ENCODE peak calls at places on chromosomes 5 and 9, in ten cellular contexts. One of them, this sample, is unnamed.
A peak's percentile ranks its signal among the peaks of the same experiment; 100 is the strongest.

GRCh38 chr9:89421595-89421994 is 76.3 kb downstream of the SEMA4D start:
- DNase-seq in mucosa of descending colon: peak; percentile 5
- DNase-seq in RWPE2: no peak
- DNase-seq in heart left ventricle: no peak
- DNase-seq in brain microvascular endothelial cell: peak; percentile 45
- DNase-seq in stomach: no peak
- DNase-seq in pancreas: no peak
- DNase-seq in A549: no peak
- DNase-seq in GM12865: no peak
- DNase-seq in left ventricle myocardium inferior: no peak
- DNase-seq in this sample: no peak

GRCh38 chr5:153623906-153624765 is 133.7 kb downstream of the GRIA1 start:
- DNase-seq in mucosa of descending colon: no peak
- DNase-seq in RWPE2: no peak
- DNase-seq in heart left ventricle: no peak
- DNase-seq in brain microvascular endothelial cell: peak; percentile 40
- DNase-seq in stomach: no peak
- DNase-seq in pancreas: no peak
- DNase-seq in A549: no peak
- DNase-seq in GM12865: no peak
- DNase-seq in left ventricle myocardium inferior: no peak
- DNase-seq in this sample: no peak

GRCh38 chr5:123209163-123210013 is 120.3 kb downstream of the PRDM6 start:
- DNase-seq in mucosa of descending colon: no peak
- DNase-seq in RWPE2: no peak
- DNase-seq in heart left ventricle: no peak
- DNase-seq in brain microvascular endothelial cell: peak; percentile 93
- DNase-seq in stomach: no peak
- DNase-seq in pancreas: no peak
- DNase-seq in A549: peak; percentile 52
- DNase-seq in GM12865: peak; percentile 13
- DNase-seq in left ventricle myocardium inferior: no peak
- DNase-seq in this sample: no peak

GRCh38 chr9:74404620-74405019 is 92.5 kb upstream of the RORB start:
- DNase-seq in mucosa of descending colon: no peak
- DNase-seq in RWPE2: no peak
- DNase-seq in heart left ventricle: no peak
- DNase-seq in brain microvascular endothelial cell: no peak
- DNase-seq in stomach: no peak
- DNase-seq in pancreas: no peak
- DNase-seq in A549: no peak
- DNase-seq in GM12865: no peak
- DNase-seq in left ventricle myocardium inferior: no peak
- DNase-seq in this sample: no peak

GRCh38 chr5:54959673-54960418 is 25.5 kb downstream of the ESM1 start:
- DNase-seq in mucosa of descending colon: no peak
- DNase-seq in RWPE2: no peak
- DNase-seq in heart left ventricle: no peak
- DNase-seq in brain microvascular endothelial cell: peak; percentile 12
- DNase-seq in stomach: peak; percentile 74
- DNase-seq in pancreas: no peak
- DNase-seq in A549: no peak
- DNase-seq in GM12865: peak; percentile 25
- DNase-seq in left ventricle myocardium inferior: no peak
- DNase-seq in this sample: no peak

GRCh38 chr9:14485366-14485765 is 171.4 kb upstream of the NFIB start:
- DNase-seq in mucosa of descending colon: no peak
- DNase-seq in RWPE2: no peak
- DNase-seq in heart left ventricle: no peak
- DNase-seq in brain microvascular endothelial cell: peak; percentile 31
- DNase-seq in stomach: no peak
- DNase-seq in pancreas: no peak
- DNase-seq in A549: no peak
- DNase-seq in GM12865: no peak
- DNase-seq in left ventricle myocardium inferior: no peak
- DNase-seq in this sample: no peak

GRCh38 chr5:36373527-36374086 is 71.9 kb upstream of the RANBP3L start:
- DNase-seq in mucosa of descending colon: peak; percentile 49
- DNase-seq in RWPE2: peak; percentile 84
- DNase-seq in heart left ventricle: peak; percentile 75
- DNase-seq in brain microvascular endothelial cell: peak; percentile 64
- DNase-seq in stomach: peak; percentile 37
- DNase-seq in pancreas: peak; percentile 67
- DNase-seq in A549: no peak
- DNase-seq in GM12865: no peak
- DNase-seq in left ventricle myocardium inferior: peak; percentile 63
- DNase-seq in this sample: no peak

GRCh38 chr5:31995011-31995410 is 179.1 kb downstream of the GOLPH3 start:
- DNase-seq in mucosa of descending colon: no peak
- DNase-seq in RWPE2: no peak
- DNase-seq in heart left ventricle: no peak
- DNase-seq in brain microvascular endothelial cell: no peak
- DNase-seq in stomach: no peak
- DNase-seq in pancreas: no peak
- DNase-seq in A549: no peak
- DNase-seq in GM12865: peak; percentile 35
- DNase-seq in left ventricle myocardium inferior: no peak
- DNase-seq in this sample: no peak

GRCh38 chr9:4422495-4422894 is 67.8 kb upstream of the SLC1A1 start:
- DNase-seq in mucosa of descending colon: no peak
- DNase-seq in RWPE2: no peak
- DNase-seq in heart left ventricle: no peak
- DNase-seq in brain microvascular endothelial cell: no peak
- DNase-seq in stomach: peak; percentile 43
- DNase-seq in pancreas: no peak
- DNase-seq in A549: no peak
- DNase-seq in GM12865: peak; percentile 40
- DNase-seq in left ventricle myocardium inferior: no peak
- DNase-seq in this sample: no peak

GRCh38 chr5:135067587-135067986 is 33.6 kb upstream of the PITX1 start:
- DNase-seq in mucosa of descending colon: no peak
- DNase-seq in RWPE2: peak; percentile 62
- DNase-seq in heart left ventricle: no peak
- DNase-seq in brain microvascular endothelial cell: no peak
- DNase-seq in stomach: no peak
- DNase-seq in pancreas: no peak
- DNase-seq in A549: no peak
- DNase-seq in GM12865: no peak
- DNase-seq in left ventricle myocardium inferior: no peak
- DNase-seq in this sample: no peak

GRCh38 chr5:135071311-135071710 is 37.3 kb upstream of the PITX1 start:
- DNase-seq in mucosa of descending colon: no peak
- DNase-seq in RWPE2: peak; percentile 53
- DNase-seq in heart left ventricle: no peak
- DNase-seq in brain microvascular endothelial cell: no peak
- DNase-seq in stomach: no peak
- DNase-seq in pancreas: no peak
- DNase-seq in A549: no peak
- DNase-seq in GM12865: no peak
- DNase-seq in left ventricle myocardium inferior: no peak
- DNase-seq in this sample: no peak

GRCh38 chr5:135072357-135073247 is 38.6 kb upstream of the PITX1 start:
- DNase-seq in mucosa of descending colon: no peak
- DNase-seq in RWPE2: peak; percentile 57
- DNase-seq in heart left ventricle: no peak
- DNase-seq in brain microvascular endothelial cell: no peak
- DNase-seq in stomach: no peak
- DNase-seq in pancreas: no peak
- DNase-seq in A549: no peak
- DNase-seq in GM12865: no peak
- DNase-seq in left ventricle myocardium inferior: no peak
- DNase-seq in this sample: no peak

GRCh38 chr5:135069016-135069770 is 35.2 kb upstream of the PITX1 start:
- DNase-seq in mucosa of descending colon: no peak
- DNase-seq in RWPE2: peak; percentile 46
- DNase-seq in heart left ventricle: no peak
- DNase-seq in brain microvascular endothelial cell: no peak
- DNase-seq in stomach: no peak
- DNase-seq in pancreas: no peak
- DNase-seq in A549: no peak
- DNase-seq in GM12865: no peak
- DNase-seq in left ventricle myocardium inferior: no peak
- DNase-seq in this sample: no peak

GRCh38 chr5:135069895-135070657 is 36.0 kb upstream of the PITX1 start:
- DNase-seq in mucosa of descending colon: no peak
- DNase-seq in RWPE2: peak; percentile 58
- DNase-seq in heart left ventricle: no peak
- DNase-seq in brain microvascular endothelial cell: no peak
- DNase-seq in stomach: no peak
- DNase-seq in pancreas: no peak
- DNase-seq in A549: no peak
- DNase-seq in GM12865: no peak
- DNase-seq in left ventricle myocardium inferior: no peak
- DNase-seq in this sample: no peak
- H3K4me3 ChIP-seq in mucosa of descending colon: no peak overlapping the region
- H3K4me3 ChIP-seq in RWPE2: no peak overlapping the region
- H3K4me3 ChIP-seq in heart left ventricle: no peak overlapping the region
- H3K4me3 ChIP-seq in brain microvascular endothelial cell: no peak overlapping the region
- H3K4me3 ChIP-seq in stomach: no peak overlapping the region
- H3K4me3 ChIP-seq in pancreas: no peak overlapping the region
- H3K4me3 ChIP-seq in A549: no peak overlapping the region
- H3K4me3 ChIP-seq in GM12865: no peak overlapping the region
- H3K4me3 ChIP-seq in left ventricle myocardium inferior: no peak overlapping the region
- H3K4me3 ChIP-seq in this sample: no peak overlapping the region

GRCh38 chr9:95028855-95029219 is 288.7 kb downstream of the FANCC start:
- DNase-seq in mucosa of descending colon: no peak
- DNase-seq in RWPE2: no peak
- DNase-seq in heart left ventricle: no peak
- DNase-seq in brain microvascular endothelial cell: no peak
- DNase-seq in stomach: no peak
- DNase-seq in pancreas: no peak
- DNase-seq in A549: no peak
- DNase-seq in GM12865: no peak
- DNase-seq in left ventricle myocardium inferior: no peak
- DNase-seq in this sample: no peak

GRCh38 chr9:95024097-95024671 is 293.3 kb downstream of the FANCC start:
- DNase-seq in mucosa of descending colon: no peak
- DNase-seq in RWPE2: no peak
- DNase-seq in heart left ventricle: peak; percentile 74
- DNase-seq in brain microvascular endothelial cell: no peak
- DNase-seq in stomach: peak; percentile 73
- DNase-seq in pancreas: peak; percentile 74
- DNase-seq in A549: no peak
- DNase-seq in GM12865: no peak
- DNase-seq in left ventricle myocardium inferior: peak; percentile 37
- DNase-seq in this sample: no peak

GRCh38 chr9:95027914-95028854 is 289.3 kb downstream of the FANCC start:
- DNase-seq in mucosa of descending colon: no peak
- DNase-seq in RWPE2: no peak
- DNase-seq in heart left ventricle: no peak
- DNase-seq in brain microvascular endothelial cell: no peak
- DNase-seq in stomach: peak; percentile 67
- DNase-seq in pancreas: peak; percentile 82
- DNase-seq in A549: no peak
- DNase-seq in GM12865: no peak
- DNase-seq in left ventricle myocardium inferior: no peak
- DNase-seq in this sample: no peak

GRCh38 chr9:95023217-95024003 is 294.1 kb downstream of the FANCC start:
- DNase-seq in mucosa of descending colon: no peak
- DNase-seq in RWPE2: no peak
- DNase-seq in heart left ventricle: peak; percentile 78
- DNase-seq in brain microvascular endothelial cell: peak; percentile 88
- DNase-seq in stomach: no peak
- DNase-seq in pancreas: no peak
- DNase-seq in A549: peak; percentile 81
- DNase-seq in GM12865: no peak
- DNase-seq in left ventricle myocardium inferior: peak; percentile 52
- DNase-seq in this sample: no peak

DNA sequence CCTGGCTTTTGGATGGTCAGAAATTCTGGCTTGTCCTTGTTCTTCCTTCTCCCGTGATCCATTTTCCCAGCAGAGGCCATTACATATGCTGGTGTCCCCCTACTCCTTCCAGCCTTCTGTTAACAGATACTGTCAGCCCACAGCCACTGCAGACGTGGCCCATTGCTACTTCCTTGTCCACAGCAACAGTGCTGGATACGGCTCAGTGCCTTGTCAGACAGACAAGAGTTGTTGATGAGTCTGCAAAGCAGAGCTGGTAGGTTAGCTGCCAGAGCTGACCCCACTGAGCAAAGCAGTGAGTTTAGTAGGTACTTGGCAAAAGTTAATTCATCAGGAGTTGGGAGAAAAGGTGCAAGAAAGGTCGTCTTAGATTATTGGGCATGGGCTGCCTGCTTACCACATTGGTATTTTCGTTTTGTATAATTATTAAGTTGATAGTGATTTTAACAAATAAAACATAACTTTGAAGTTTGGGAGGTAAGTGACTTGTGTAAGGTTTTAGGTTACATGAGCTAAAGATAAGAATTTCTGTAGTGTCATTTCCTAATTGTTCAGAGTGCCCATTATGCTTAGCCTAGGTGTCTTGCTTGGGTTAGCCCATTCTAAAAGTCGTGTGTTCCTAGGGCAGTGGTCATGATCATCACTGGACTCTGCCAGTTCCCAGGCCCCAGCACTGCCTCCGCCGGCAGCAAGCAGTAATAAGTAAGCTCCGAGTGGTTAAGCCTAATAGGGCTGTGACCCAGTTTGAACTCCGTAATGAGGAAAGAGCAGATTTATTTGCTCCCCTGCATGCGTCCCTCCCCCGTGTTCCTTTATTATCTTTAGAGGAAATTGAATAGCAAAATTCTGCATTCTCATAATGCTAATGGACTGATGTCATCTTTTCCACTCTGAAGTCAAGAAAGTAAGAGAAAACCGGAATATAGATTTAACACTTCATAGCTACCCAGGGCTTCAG is 292.0 kb downstream of the FANCC start:
- DNase-seq in mucosa of descending colon: peak; percentile 77
- DNase-seq in RWPE2: peak; percentile 50
- DNase-seq in heart left ventricle: peak; percentile 79
- DNase-seq in brain microvascular endothelial cell: peak; percentile 93
- DNase-seq in stomach: peak; percentile 72
- DNase-seq in pancreas: peak; percentile 84
- DNase-seq in A549: no peak
- DNase-seq in GM12865: no peak
- DNase-seq in left ventricle myocardium inferior: peak; percentile 68
- DNase-seq in this sample: no peak
- TF ChIP-seq CTCF in mucosa of descending colon: no peak
- TF ChIP-seq CTCF in RWPE2: peak; percentile 37
- TF ChIP-seq CTCF in heart left ventricle: peak; percentile 33
- TF ChIP-seq CTCF in brain microvascular endothelial cell: peak; percentile 67
- TF ChIP-seq CTCF in stomach: no peak
- TF ChIP-seq CTCF in pancreas: no peak
- TF ChIP-seq CTCF in A549: no peak
- TF ChIP-seq CTCF in GM12865: no peak
- TF ChIP-seq CTCF in left ventricle myocardium inferior: peak; percentile 56
- TF ChIP-seq CTCF in this sample: no peak

GRCh38 chr9:133278161-133279131 is 3.4 kb upstream of the ABO start:
- DNase-seq in mucosa of descending colon: peak; percentile 14
- DNase-seq in RWPE2: no peak
- DNase-seq in heart left ventricle: no peak
- DNase-seq in brain microvascular endothelial cell: no peak
- DNase-seq in stomach: peak; percentile 24
- DNase-seq in pancreas: no peak
- DNase-seq in A549: no peak
- DNase-seq in GM12865: no peak
- DNase-seq in left ventricle myocardium inferior: no peak
- DNase-seq in this sample: no peak
- H3K4me3 ChIP-seq in mucosa of descending colon: no peak overlapping the region
- H3K4me3 ChIP-seq in RWPE2: no peak overlapping the region
- H3K4me3 ChIP-seq in heart left ventricle: no peak overlapping the region
- H3K4me3 ChIP-seq in brain microvascular endothelial cell: no peak overlapping the region
- H3K4me3 ChIP-seq in stomach: no peak overlapping the region
- H3K4me3 ChIP-seq in pancreas: no peak overlapping the region
- H3K4me3 ChIP-seq in A549: no peak overlapping the region
- H3K4me3 ChIP-seq in GM12865: no peak overlapping the region
- H3K4me3 ChIP-seq in left ventricle myocardium inferior: no peak overlapping the region
- H3K4me3 ChIP-seq in this sample: no peak overlapping the region

GRCh38 chr9:69931340-69931739 is 110.7 kb downstream of the CFAP95 start:
- DNase-seq in mucosa of descending colon: no peak
- DNase-seq in RWPE2: no peak
- DNase-seq in heart left ventricle: no peak
- DNase-seq in brain microvascular endothelial cell: no peak
- DNase-seq in stomach: no peak
- DNase-seq in pancreas: no peak
- DNase-seq in A549: no peak
- DNase-seq in GM12865: no peak
- DNase-seq in left ventricle myocardium inferior: no peak
- DNase-seq in this sample: no peak
- TF ChIP-seq CTCF in mucosa of descending colon: no peak
- TF ChIP-seq CTCF in RWPE2: peak; percentile 68
- TF ChIP-seq CTCF in heart left ventricle: no peak
- TF ChIP-seq CTCF in brain microvascular endothelial cell: peak; percentile 43
- TF ChIP-seq CTCF in stomach: no peak
- TF ChIP-seq CTCF in pancreas: no peak
- TF ChIP-seq CTCF in A549: peak; percentile 64
- TF ChIP-seq CTCF in GM12865: no peak
- TF ChIP-seq CTCF in left ventricle myocardium inferior: no peak
- TF ChIP-seq CTCF in this sample: peak; percentile 52